ENCODE peak calls at places on chromosome 3, in six cellular contexts. P is iPS-NIHi11, X is suprapubic skin, U is HEK293T, N is frontal cortex, Z is T follicular helper cell. O is an unnamed sample.

GRCh38 chr3:187130346-187131066 is 8.8 kb downstream of the RPL39L start:
- DNase-seq in U (no peak), P (no peak), N (no peak), Z (peak), X (no peak), O (peak)

GRCh38 chr3:72891053-72891855 is 3.4 kb downstream of the GXYLT2 start:
- DNase-seq in U (no peak), P (no peak), X (peak), Z (no peak), N (no peak), O (no peak)

GRCh38 chr3:110234831-110235230 is 836.8 kb upstream of the NECTIN3 start:
- DNase-seq in U (no peak), Z (no peak), X (no peak), P (no peak), N (no peak), O (no peak)

GRCh38 chr3:38164966-38165721 is at the start of gene OXSR1:
- DNase-seq in X (peak), N (peak), P (peak), Z (peak), U (peak), O (peak)

GRCh38 chr3:134370611-134371451 is 3.4 kb downstream of the AMOTL2 start:
- DNase-seq in U (no peak), P (no peak), Z (no peak), N (no peak), X (peak), O (no peak)

GRCh38 chr3:141489184-141489583 is 2.4 kb downstream of the RASA2 start:
- DNase-seq in X (no peak), P (no peak), U (no peak), N (no peak), Z (no peak), O (no peak)

GRCh38 chr3:157429703-157430102 is 6.9 kb upstream of the PTX3 start:
- DNase-seq in P (no peak), X (no peak), N (no peak), Z (no peak), U (no peak), O (no peak)

GRCh38 chr3:175208316-175208715 is 349.2 kb downstream of the NAALADL2 start:
- DNase-seq in X (no peak), Z (no peak), P (no peak), U (no peak), N (no peak), O (no peak)

GRCh38 chr3:197088370-197088769 is 58.8 kb upstream of the MELTF start:
- DNase-seq in X (no peak), P (no peak), Z (no peak), N (no peak), U (no peak), O (no peak)

GRCh38 chr3:16258177-16258576 is 6.6 kb downstream of the DPH3 start:
- DNase-seq in Z (no peak), U (no peak), N (no peak), P (no peak), X (no peak), O (no peak)

GRCh38 chr3:38960953-38961622 is 90.7 kb downstream of the SCN11A start:
- DNase-seq in Z (no peak), N (peak), X (no peak), U (peak), P (peak), O (peak)

GRCh38 chr3:196219970-196220311 is 3.6 kb downstream of the SLC51A start:
- DNase-seq in Z (no peak), X (no peak), U (no peak), P (no peak), N (no peak), O (no peak)

GRCh38 chr3:127172670-127173515 is 20.0 kb upstream of the PRR23E start:
- DNase-seq in X (no peak), Z (no peak), U (peak), N (no peak), P (no peak), O (no peak)

GRCh38 chr3:76051145-76051544 is 265.8 kb upstream of the ZNF717 start:
- DNase-seq in Z (no peak), X (no peak), N (no peak), U (no peak), P (no peak), O (no peak)

GRCh38 chr3:138946554-138947302 is at the start of the genes FOXL2 and FOXL2NB:
- DNase-seq in P (peak), U (no peak), X (no peak), Z (no peak), N (no peak), O (peak)

GRCh38 chr3:185824467-185825378 is at the start of gene IGF2BP2:
- DNase-seq in P (peak), X (peak), N (peak), U (peak), Z (no peak), O (no peak)

GRCh38 chr3:59935025-59935424 is 885.2 kb upstream of the CFAP20DC start:
- DNase-seq in P (no peak), X (no peak), N (no peak), U (no peak), Z (no peak), O (no peak)

GRCh38 chr3:58333206-58334012 is 717 bp downstream of the PXK start:
- DNase-seq in N (peak), X (no peak), Z (no peak), P (peak), U (peak), O (peak)

GRCh38 chr3:11131371-11131770 is 22.9 kb upstream of the HRH1 start:
- DNase-seq in U (no peak), P (no peak), Z (no peak), N (no peak), X (no peak), O (no peak)

GRCh38 chr3:63960048-63960711 is 48.0 kb upstream of the SCAANT1 start:
- DNase-seq in U (peak), X (no peak), Z (no peak), N (no peak), P (no peak), O (no peak)

GRCh38 chr3:194369522-194370279 is at the start of gene LRRC15:
- DNase-seq in X (no peak), P (peak), U (no peak), Z (no peak), N (no peak), O (no peak)

GRCh38 chr3:18501679-18502343 is 76.7 kb upstream of the SATB1 start:
- DNase-seq in U (no peak), P (no peak), Z (no peak), X (no peak), N (no peak), O (no peak)

GRCh38 chr3:33699275-33699674 is 18.8 kb downstream of the CLASP2 start:
- DNase-seq in P (no peak), X (no peak), Z (no peak), U (no peak), N (no peak), O (no peak)

GRCh38 chr3:127053450-127053849 is 70.5 kb downstream of the PLXNA1 start:
- DNase-seq in Z (no peak), U (no peak), P (no peak), X (no peak), N (no peak), O (no peak)

GRCh38 chr3:13851997-13852637 is 27.8 kb downstream of the WNT7A start:
- DNase-seq in Z (no peak), N (no peak), X (no peak), P (no peak), U (no peak), O (no peak)

GRCh38 chr3:160474416-160474838 is 24.8 kb upstream of the TRIM59 start:
- DNase-seq in U (no peak), N (no peak), P (no peak), Z (no peak), X (no peak), O (no peak)

GRCh38 chr3:152583913-152584312 is 251.0 kb upstream of the P2RY1 start:
- DNase-seq in X (no peak), P (no peak), N (no peak), Z (no peak), U (no peak), O (no peak)

GRCh38 chr3:197417896-197418618 is 119.6 kb upstream of the DLG1 start:
- DNase-seq in X (no peak), Z (no peak), U (no peak), P (no peak), N (no peak), O (no peak)

GRCh38 chr3:65893631-65894030 is 145.1 kb downstream of the MAGI1 start:
- DNase-seq in N (no peak), Z (no peak), X (no peak), U (no peak), P (no peak), O (no peak)

GRCh38 chr3:196288141-196288460 is 575 bp upstream of the PCYT1A start:
- DNase-seq in U (no peak), P (no peak), N (peak), X (no peak), Z (no peak), O (no peak)

GRCh38 chr3:149600619-149601018 is 57.2 kb downstream of the WWTR1 start:
- DNase-seq in U (no peak), Z (no peak), N (no peak), X (no peak), P (no peak), O (no peak)

GRCh38 chr3:176262071-176262470 is 935.2 kb downstream of the TBL1XR1 start:
- DNase-seq in N (no peak), U (no peak), X (no peak), P (no peak), Z (no peak), O (no peak)

GRCh38 chr3:105062853-105063252 is 303.9 kb upstream of the ALCAM start:
- DNase-seq in P (no peak), U (no peak), N (no peak), X (no peak), Z (no peak), O (no peak)

GRCh38 chr3:45545476-45545875 is 49.1 kb upstream of the LIMD1 start:
- DNase-seq in X (no peak), P (no peak), U (no peak), N (no peak), Z (no peak), O (no peak)

GRCh38 chr3:113533534-113533892 is 1.2 kb downstream of the SIDT1 start:
- DNase-seq in Z (peak), N (no peak), U (no peak), X (no peak), P (no peak), O (peak)

GRCh38 chr3:139134678-139135372 is 90.1 kb upstream of the PRR23C start:
- DNase-seq in N (no peak), P (no peak), Z (no peak), U (no peak), X (no peak), O (no peak)

GRCh38 chr3:157126365-157126764 is 33.6 kb downstream of the CCNL1 start:
- DNase-seq in N (no peak), U (no peak), X (no peak), P (no peak), Z (no peak), O (no peak)

O was measured in naive thymus-derived CD8-positive, alpha-beta T cell.